ENCODE peak calls at places on chromosomes 6 and 20, in six cellular contexts. L is mammary epithelial cell, D is body of pancreas, K is pancreas, C is ovary, Q is ascending aorta. F is an unnamed sample.

GRCh38 chr6:88119769-88120168 is 46.4 kb downstream of the CNR1 start:
- DNase-seq in L (no peak), D (no peak), K (no peak), C (no peak), Q (no peak), F (no peak)

GRCh38 chr20:46065691-46066090 is 24.1 kb downstream of the NCOA5 start:
- DNase-seq in L (no peak), D (no peak), K (no peak), C (no peak), Q (no peak), F (no peak)

GRCh38 chr20:25251558-25251957 is 3.7 kb downstream of the PYGB start:
- DNase-seq in L (no peak), D (no peak), K (no peak), C (no peak), Q (no peak), F (no peak)

GRCh38 chr20:60172306-60172984 is 214.2 kb downstream of the CDH26 start:
- DNase-seq in L (no peak), D (no peak), K (no peak), C (no peak), Q (no peak), F (no peak)

GRCh38 chr6:31970604-31971271 is 1.2 kb downstream of the DXO start:
- DNase-seq in L (no peak), D (peak; percentile 69), K (peak; percentile 64), C (no peak), Q (no peak), F (no peak)

GRCh38 chr20:8094415-8094818 is 37.6 kb upstream of the PLCB1 start:
- DNase-seq in L (no peak), D (peak; percentile 79), K (no peak), C (peak; percentile 64), Q (no peak), F (peak; percentile 68)

GRCh38 chr6:126625019-126625418 is 285.1 kb downstream of the CENPW start:
- DNase-seq in L (peak; percentile 11), D (no peak), K (no peak), C (no peak), Q (no peak), F (no peak)

GRCh38 chr20:8433286-8433685 is 301.2 kb downstream of the PLCB1 start:
- DNase-seq in L (no peak), D (no peak), K (no peak), C (no peak), Q (no peak), F (no peak)

GRCh38 chr20:20664795-20665194 is 47.6 kb downstream of the RALGAPA2 start:
- DNase-seq in L (no peak), D (peak; percentile 40), K (no peak), C (no peak), Q (no peak), F (no peak)

GRCh38 chr20:46207031-46207549 is 89.0 kb downstream of the CD40 start:
- DNase-seq in L (no peak), D (no peak), K (no peak), C (peak; percentile 40), Q (no peak), F (no peak)

GRCh38 chr6:127918506-127919427 is 17.9 kb upstream of the THEMIS start:
- DNase-seq in L (no peak), D (no peak), K (no peak), C (no peak), Q (no peak), F (no peak)
- H3K4me1 ChIP-seq in L (peaks cover 7% of the 10 kb centered on the region), D (no peaks in the 10 kb centered on the region), K (no peaks in the 10 kb centered on the region), C (no peaks in the 10 kb centered on the region), Q (no peaks in the 10 kb centered on the region), F (no peaks in the 10 kb centered on the region)

GRCh38 chr6:70563540-70563939 is 3.2 kb upstream of the SDHAF4 start:
- DNase-seq in L (no peak), D (no peak), K (no peak), C (no peak), Q (no peak), F (no peak)

DNA sequence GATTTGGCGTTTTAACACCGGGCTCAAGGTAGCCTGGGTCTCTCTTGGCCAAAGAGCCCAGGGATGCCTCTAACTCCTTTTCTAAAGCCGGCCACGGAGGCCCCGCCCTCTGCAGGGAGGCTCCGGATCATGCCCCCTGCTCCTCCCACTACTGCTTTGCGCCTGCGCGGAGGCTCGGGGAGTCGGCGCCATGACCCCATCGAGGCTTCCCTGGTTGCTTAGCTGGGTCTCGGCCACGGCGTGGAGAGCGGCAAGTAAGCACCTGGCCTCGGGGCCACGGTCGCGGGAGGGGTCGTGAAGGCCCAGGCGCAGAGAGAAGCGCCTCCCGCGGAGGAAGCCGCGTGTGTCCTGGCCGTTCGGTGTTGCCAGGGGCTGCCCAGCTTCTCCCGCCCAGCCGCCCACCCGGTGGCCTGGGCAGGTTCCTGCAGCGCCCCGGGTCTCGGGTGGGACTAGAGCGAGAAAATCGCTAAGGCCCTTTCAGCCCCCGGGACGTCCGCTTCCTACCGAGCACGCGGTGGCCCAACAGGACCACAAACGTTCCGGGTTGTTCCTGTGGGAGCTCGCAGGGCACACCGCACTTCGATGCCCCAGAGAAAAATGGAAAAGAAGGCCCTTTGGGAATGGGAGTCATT is at the start of gene SDHAF4:
- DNase-seq in L (peak; percentile 80), D (peak; percentile 93), K (peak; percentile 96), C (peak; percentile 93), Q (peak; percentile 61), F (peak; percentile 93)
- TF ChIP-seq CTCF in L (no peak), D (no peak), K (no peak), C (no peak), Q (no peak), F (no peak)

GRCh38 chr20:36861625-36861874 is 14.4 kb upstream of the TLDC2 start:
- DNase-seq in L (no peak), D (no peak), K (no peak), C (no peak), Q (no peak), F (no peak)
- H3K4me3 ChIP-seq in L (peak overlapping the region; percentile 32), D (no peak overlapping the region), K (peak overlapping the region; percentile 50), C (peak overlapping the region; percentile 46), Q (peak overlapping the region; percentile 79), F (peak overlapping the region; percentile 29)

GRCh38 chr20:31678389-31679356 is 41.0 kb downstream of the COX4I2 start:
- DNase-seq in L (peak; percentile 65), D (no peak), K (no peak), C (peak; percentile 34), Q (no peak), F (no peak)

GRCh38 chr20:31675828-31676533 is 38.3 kb downstream of the COX4I2 start:
- DNase-seq in L (no peak), D (no peak), K (no peak), C (peak; percentile 35), Q (no peak), F (peak; percentile 45)

GRCh38 chr20:31674895-31675827 is 37.4 kb downstream of the COX4I2 start:
- DNase-seq in L (peak; percentile 78), D (peak; percentile 77), K (no peak), C (no peak), Q (peak; percentile 62), F (peak; percentile 81)

GRCh38 chr20:31677553-31678260 is 40.0 kb downstream of the COX4I2 start:
- DNase-seq in L (no peak), D (no peak), K (no peak), C (no peak), Q (no peak), F (no peak)

DNA sequence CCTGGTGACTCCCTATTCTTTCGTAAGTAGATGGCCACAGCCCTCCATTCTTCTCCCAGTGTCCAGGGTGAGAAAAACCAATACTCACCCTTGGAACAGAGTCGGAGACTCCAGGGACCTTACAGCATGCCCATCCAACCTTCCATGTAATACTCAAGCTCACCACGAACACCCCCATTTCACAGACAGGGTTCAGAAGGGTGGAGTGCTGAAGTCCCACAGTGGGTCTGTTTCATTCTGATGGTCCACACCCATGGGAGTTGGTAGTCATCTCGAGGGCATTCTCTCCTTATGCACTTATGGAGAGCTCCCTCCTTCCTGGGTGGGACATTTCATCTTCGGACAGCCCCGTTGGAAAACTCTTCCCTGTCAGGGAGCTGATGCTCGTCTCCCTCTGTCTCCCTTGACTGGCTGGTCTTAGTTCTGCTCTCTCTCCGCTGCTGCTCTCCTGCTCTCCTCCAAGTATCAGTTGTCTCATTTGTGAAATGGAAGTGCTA is 38.9 kb downstream of the COX4I2 start:
- DNase-seq in L (no peak), D (no peak), K (no peak), C (no peak), Q (no peak), F (no peak)
- H3K4me1 ChIP-seq in L (peaks cover 52% of the 10 kb centered on the region), D (peaks cover 86% of the 10 kb centered on the region), K (peaks cover 64% of the 10 kb centered on the region), C (peaks cover 36% of the 10 kb centered on the region), Q (peaks cover 45% of the 10 kb centered on the region), F (peaks cover 47% of the 10 kb centered on the region)

GRCh38 chr6:56962451-56962850 is 7.5 kb downstream of the BEND6 start:
- DNase-seq in L (no peak), D (no peak), K (no peak), C (no peak), Q (no peak), F (no peak)

GRCh38 chr6:56959938-56960337 is 5.0 kb downstream of the BEND6 start:
- DNase-seq in L (peak; percentile 62), D (no peak), K (no peak), C (no peak), Q (no peak), F (no peak)

GRCh38 chr6:56959094-56959493 is 4.2 kb downstream of the BEND6 start:
- DNase-seq in L (no peak), D (no peak), K (no peak), C (no peak), Q (no peak), F (no peak)

GRCh38 chr6:56963043-56963442 is 8.1 kb downstream of the BEND6 start:
- DNase-seq in L (no peak), D (no peak), K (no peak), C (no peak), Q (no peak), F (no peak)

GRCh38 chr6:56961151-56961550 is 6.2 kb downstream of the BEND6 start:
- DNase-seq in L (peak; percentile 33), D (no peak), K (no peak), C (no peak), Q (no peak), F (no peak)
- TF ChIP-seq CTCF in L (peak; percentile 23), D (no peak), K (no peak), C (no peak), Q (no peak), F (no peak)

DNA sequence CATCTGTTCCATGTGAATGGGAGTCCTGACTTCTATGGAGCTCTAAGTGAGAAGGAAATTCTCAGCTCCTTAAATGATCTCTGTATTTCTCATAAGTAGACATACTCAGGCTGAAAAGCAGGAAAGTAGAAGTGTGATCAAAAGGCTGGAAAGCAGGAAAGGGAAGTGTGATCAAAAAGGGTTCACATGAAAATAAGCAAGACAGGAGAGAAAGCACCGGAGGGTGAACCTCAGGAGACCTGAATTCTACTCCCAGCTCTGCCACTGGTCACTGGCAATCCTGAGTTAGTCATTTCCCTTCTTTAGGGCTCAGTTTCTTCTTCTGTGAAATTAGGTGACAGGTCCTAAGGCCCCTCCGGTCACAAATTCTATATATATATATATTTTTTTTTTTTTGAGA is 55.5 kb upstream of the TRERF1 start:
- DNase-seq in L (no peak), D (no peak), K (no peak), C (no peak), Q (no peak), F (no peak)
- H3K4me3 ChIP-seq in L (no peak overlapping the region), D (no peak overlapping the region), K (no peak overlapping the region), C (no peak overlapping the region), Q (no peak overlapping the region), F (no peak overlapping the region)

GRCh38 chr6:167090171-167090570 is 32.7 kb upstream of the CCR6 start:
- DNase-seq in L (no peak), D (no peak), K (no peak), C (no peak), Q (no peak), F (no peak)
- H3K4me1 ChIP-seq in L (no peaks in the 10 kb centered on the region), D (no peaks in the 10 kb centered on the region), K (no peaks in the 10 kb centered on the region), C (no peaks in the 10 kb centered on the region), Q (no peaks in the 10 kb centered on the region), F (no peaks in the 10 kb centered on the region)

F was measured in lung.